ENCODE peak calls at places on chromosomes 12 and 14, in six cellular contexts. V is AG04450; A is stimulated activated CD4-positive, alpha-beta T cell treated with anti-CD3 and anti-CD28 coated beads, Interleukin-2, amount 100 ng/mL, for 24 hours; C is cardiac septum; W is HCT116; Z is bronchial epithelial cell. E is an unnamed sample.

GRCh38 chr12:4272014-4272975 is 1.3 kb upstream of the CCND2 start:
- DNase-seq in W (no peak), A (peak), V (no peak), C (no peak), Z (peak), E (peak)

GRCh38 chr14:52877628-52878027 is 73.2 kb downstream of the FERMT2 start:
- DNase-seq in V (no peak), Z (no peak), C (no peak), W (no peak), A (no peak), E (no peak)

GRCh38 chr12:102962532-102962931 is 5.1 kb downstream of the ASCL1 start:
- DNase-seq in A (no peak), Z (no peak), C (no peak), W (no peak), V (no peak), E (no peak)

GRCh38 chr12:123270380-123271181 is 1.1 kb downstream of the CDK2AP1 start:
- DNase-seq in Z (no peak), V (no peak), A (peak), C (no peak), W (no peak), E (no peak)

GRCh38 chr12:21296751-21297406 is 37.8 kb downstream of the SLCO1A2 start:
- DNase-seq in Z (peak), A (peak), C (no peak), V (no peak), W (no peak), E (peak)

GRCh38 chr12:120148011-120148410 is 31.5 kb upstream of the RAB35 start:
- DNase-seq in V (no peak), W (no peak), C (no peak), Z (no peak), A (no peak), E (no peak)

GRCh38 chr12:52971701-52972329 is 22.9 kb downstream of the KRT18 start:
- DNase-seq in V (no peak), Z (peak), C (no peak), W (no peak), A (no peak), E (no peak)

GRCh38 chr14:74511966-74512365 is 18.4 kb downstream of the ISCA2 start:
- DNase-seq in W (no peak), V (no peak), Z (no peak), C (no peak), A (no peak), E (no peak)

GRCh38 chr14:54398028-54398368 is 1.2 kb downstream of the CDKN3 start:
- DNase-seq in V (no peak), A (no peak), Z (no peak), W (no peak), C (no peak), E (no peak)

GRCh38 chr14:20327005-20327869 is 5.8 kb downstream of the CCNB1IP1 start:
- DNase-seq in Z (peak), V (peak), A (no peak), W (peak), C (no peak), E (peak)

E was measured in B cell.